ENCODE peak calls at places on chromosomes 6 and 20, in seven cellular contexts. N is fibroblast of pulmonary artery, B is foreskin fibroblast, E is lower lobe of right lung, A is cardiac muscle cell, H is fibroblast of mammary gland, O is ascending aorta. D is an unnamed sample.

GRCh38 chr6:153024401-153025017 is 22.0 kb upstream of the MTRF1L start:
- DNase-seq in N (peak; percentile 73), B (peak; percentile 30), E (no peak), A (peak; percentile 66), H (peak; percentile 68), O (no peak), D (peak; percentile 84)

GRCh38 chr6:23547851-23548250 is 578.2 kb upstream of the NRSN1 start:
- DNase-seq in N (no peak), B (no peak), E (no peak), A (no peak), H (no peak), O (no peak), D (peak; percentile 19)

GRCh38 chr20:49510562-49511117 is 28.2 kb upstream of the KCNB1 start:
- DNase-seq in N (peak; percentile 90), B (peak; percentile 65), E (no peak), A (peak; percentile 96), H (peak; percentile 90), O (peak; percentile 88), D (peak; percentile 94)

GRCh38 chr20:47146703-47147102 is 209.8 kb downstream of the ZMYND8 start:
- DNase-seq in N (peak; percentile 25), B (peak; percentile 75), E (no peak), A (peak; percentile 39), H (peak; percentile 16), O (no peak), D (peak; percentile 73)

GRCh38 chr20:61737812-61738443 is 327.8 kb downstream of the TAF4 start:
- DNase-seq in N (no peak), B (no peak), E (peak; percentile 25), A (no peak), H (no peak), O (no peak), D (no peak)

GRCh38 chr6:15264412-15264811 is 18.5 kb downstream of the JARID2 start:
- DNase-seq in N (no peak), B (no peak), E (no peak), A (no peak), H (no peak), O (no peak), D (no peak)

GRCh38 chr6:87731818-87732661 is 30.0 kb upstream of the AKIRIN2 start:
- DNase-seq in N (peak; percentile 99), B (peak; percentile 84), E (peak; percentile 95), A (peak; percentile 99), H (peak; percentile 94), O (peak; percentile 92), D (peak; percentile 97)

GRCh38 chr20:33407251-33407650 is 5.9 kb upstream of the CDK5RAP1 start:
- DNase-seq in N (peak; percentile 17), B (peak; percentile 47), E (no peak), A (peak; percentile 11), H (peak; percentile 53), O (no peak), D (no peak)

GRCh38 chr6:38387994-38388393 is 251.7 kb downstream of the BTBD9 start:
- DNase-seq in N (peak; percentile 66), B (peak; percentile 68), E (no peak), A (peak; percentile 83), H (peak; percentile 71), O (no peak), D (peak; percentile 96)

GRCh38 chr20:20130399-20130798 is 78.1 kb downstream of the CFAP61 start:
- DNase-seq in N (peak; percentile 3), B (no peak), E (no peak), A (no peak), H (peak; percentile 5), O (no peak), D (no peak)

GRCh38 chr6:32194825-32195651 is 2.6 kb upstream of the GPSM3 start:
- DNase-seq in N (peak; percentile 77), B (peak; percentile 45), E (no peak), A (peak; percentile 76), H (peak; percentile 73), O (peak; percentile 76), D (peak; percentile 81)

GRCh38 chr20:5612476-5613291 is 137.5 kb upstream of the SHLD1 start:
- DNase-seq in N (peak; percentile 68), B (peak; percentile 9), E (no peak), A (peak; percentile 46), H (peak; percentile 85), O (no peak), D (peak; percentile 68)

GRCh38 chr20:63408684-63409046 is 47.5 kb upstream of the CHRNA4 start:
- DNase-seq in N (no peak), B (no peak), E (no peak), A (no peak), H (no peak), O (no peak), D (no peak)

GRCh38 chr20:63409066-63409833 is 48.1 kb upstream of the CHRNA4 start:
- DNase-seq in N (no peak), B (no peak), E (no peak), A (no peak), H (no peak), O (no peak), D (no peak)

GRCh38 chr20:63407928-63408683 is 47.0 kb upstream of the CHRNA4 start:
- DNase-seq in N (no peak), B (no peak), E (no peak), A (no peak), H (no peak), O (no peak), D (no peak)

GRCh38 chr20:63411151-63411897 is 50.2 kb upstream of the CHRNA4 start:
- DNase-seq in N (no peak), B (no peak), E (no peak), A (no peak), H (no peak), O (no peak), D (no peak)

GRCh38 chr20:63409834-63410435 is 48.8 kb upstream of the CHRNA4 start:
- DNase-seq in N (no peak), B (no peak), E (no peak), A (no peak), H (no peak), O (no peak), D (no peak)
- H3K4me3 ChIP-seq in N (no peak overlapping the region), B (no peak overlapping the region), E (no peak overlapping the region), A (no peak overlapping the region), H (no peak overlapping the region), O (no peak overlapping the region), D (no peak overlapping the region)

GRCh38 chr6:2990932-2991506 is 8.7 kb upstream of the NQO2 start:
- DNase-seq in N (no peak), B (no peak), E (no peak), A (no peak), H (no peak), O (no peak), D (no peak)
- H3K4me3 ChIP-seq in N (peak overlapping the region; percentile 63), B (peak overlapping the region; percentile 70), E (peak overlapping the region; percentile 95), A (peak overlapping the region; percentile 47), H (peak overlapping the region; percentile 73), O (peak overlapping the region; percentile 86), D (peak overlapping the region; percentile 91)

GRCh38 chr20:24948939-24949679 is at the start of gene CST7:
- DNase-seq in N (no peak), B (no peak), E (peak; percentile 62), A (peak; percentile 6), H (no peak), O (peak; percentile 77), D (no peak)
- H3K4me3 ChIP-seq in N (no peak within 1 kb of the TSS), B (no peak within 1 kb of the TSS), E (peak within 1 kb of the TSS; percentile 39), A (no peak within 1 kb of the TSS), H (no peak within 1 kb of the TSS), O (peak within 1 kb of the TSS; percentile 6), D (no peak within 1 kb of the TSS)

DNA sequence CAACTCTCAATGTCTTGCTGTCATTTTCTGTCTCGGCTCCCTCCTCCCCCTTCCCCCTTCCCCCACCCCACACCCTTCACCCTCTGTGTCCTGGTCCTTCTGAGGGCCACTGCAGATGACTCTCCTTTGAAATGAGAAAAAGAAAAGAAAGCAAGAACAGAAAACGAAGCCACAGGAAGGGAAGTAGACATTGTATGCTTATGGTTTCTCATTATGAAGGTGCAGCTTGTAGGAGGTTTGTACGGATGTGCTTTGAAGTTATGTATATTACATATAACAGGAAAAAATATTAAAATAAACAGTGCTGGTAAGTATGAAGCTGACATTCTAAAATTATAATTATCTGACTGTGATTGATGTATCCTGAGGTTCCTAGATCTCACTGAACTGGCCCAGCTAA is 6.3 kb upstream of the AAR2 start:
- DNase-seq in N (no peak), B (no peak), E (no peak), A (no peak), H (no peak), O (no peak), D (no peak)
- H3K4me3 ChIP-seq in N (no peak overlapping the region), B (no peak overlapping the region), E (no peak overlapping the region), A (no peak overlapping the region), H (no peak overlapping the region), O (no peak overlapping the region), D (no peak overlapping the region)

GRCh38 chr6:36242161-36242560 is 27.7 kb upstream of the PNPLA1 start:
- DNase-seq in N (no peak), B (no peak), E (no peak), A (no peak), H (no peak), O (no peak), D (no peak)
- H3K4me3 ChIP-seq in N (no peak overlapping the region), B (no peak overlapping the region), E (no peak overlapping the region), A (no peak overlapping the region), H (no peak overlapping the region), O (no peak overlapping the region), D (no peak overlapping the region)

GRCh38 chr6:169724554-169725269 is 412 bp upstream of the PHF10 start:
- DNase-seq in N (peak; percentile 27), B (no peak), E (peak; percentile 62), A (no peak), H (no peak), O (peak; percentile 70), D (peak; percentile 65)
- H3K4me3 ChIP-seq in N (peak overlapping the region; percentile 57), B (peak overlapping the region; percentile 59), E (peak overlapping the region; percentile 68), A (peak overlapping the region; percentile 37), H (peak overlapping the region; percentile 48), O (peak overlapping the region; percentile 75), D (peak overlapping the region; percentile 80)

DNA sequence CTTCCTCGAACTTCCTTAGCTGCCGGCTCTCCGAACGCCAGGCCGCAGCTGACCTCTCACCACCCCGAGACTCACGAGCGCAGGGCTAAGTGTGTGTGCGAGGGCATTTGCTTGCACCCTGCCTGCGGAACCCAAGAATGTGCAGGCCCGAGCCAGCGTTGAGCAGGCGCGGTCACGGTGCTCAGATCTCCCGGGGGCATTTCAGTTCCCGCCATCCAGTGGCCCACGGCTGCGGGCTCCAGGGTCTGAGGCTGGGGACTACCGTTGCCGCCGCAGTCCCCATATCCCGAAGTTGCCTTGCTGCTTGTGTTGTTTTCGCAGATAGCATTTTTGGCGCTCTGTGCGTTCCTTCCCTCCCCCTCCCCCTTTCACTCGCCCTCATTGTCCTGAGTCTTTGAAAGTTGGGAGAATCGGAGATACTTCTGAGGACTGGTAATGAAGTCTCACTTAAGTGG is 1.7 kb downstream of the NR2E1 start:
- DNase-seq in N (no peak), B (no peak), E (no peak), A (no peak), H (no peak), O (peak; percentile 52), D (no peak)
- H3K4me3 ChIP-seq in N (no peak overlapping the region), B (no peak overlapping the region), E (peak overlapping the region; percentile 33), A (no peak overlapping the region), H (no peak overlapping the region), O (no peak overlapping the region), D (no peak overlapping the region)

D was measured in adipocyte.